ENCODE peak calls at places on chromosomes 4 and X, in six cellular contexts. One of them, this sample, is unnamed.

GRCh38 chr4:81617569-81617968 is 145.9 kb upstream of the RASGEF1B start:
- DNase-seq in H9: no peak
- DNase-seq in IMR-90: no peak
- DNase-seq in mesendoderm: no peak
- DNase-seq in H1: no peak
- DNase-seq in neuronal stem cell: no peak
- DNase-seq in this sample: no peak

GRCh38 chr4:89957527-89957926 is 62.9 kb downstream of the MMRN1 start:
- DNase-seq in neuronal stem cell: no peak
- DNase-seq in mesendoderm: peak
- DNase-seq in IMR-90: no peak
- DNase-seq in H1: no peak
- DNase-seq in H9: no peak
- DNase-seq in this sample: no peak

GRCh38 chr4:47486306-47486705 is 1.2 kb downstream of the ATP10D start:
- DNase-seq in IMR-90: no peak
- DNase-seq in H9: no peak
- DNase-seq in neuronal stem cell: no peak
- DNase-seq in H1: no peak
- DNase-seq in mesendoderm: no peak
- DNase-seq in this sample: peak

GRCh38 chr4:62517721-62518120 is 1317.6 kb downstream of the ADGRL3 start:
- DNase-seq in H1: no peak
- DNase-seq in H9: no peak
- DNase-seq in neuronal stem cell: no peak
- DNase-seq in IMR-90: no peak
- DNase-seq in mesendoderm: peak
- DNase-seq in this sample: no peak

GRCh38 chr4:90403781-90404180 is 276.6 kb downstream of the CCSER1 start:
- DNase-seq in mesendoderm: no peak
- DNase-seq in neuronal stem cell: no peak
- DNase-seq in IMR-90: no peak
- DNase-seq in H9: no peak
- DNase-seq in H1: no peak
- DNase-seq in this sample: no peak

GRCh38 chr4:145945431-145946155 is 7.0 kb upstream of the ZNF827 start:
- DNase-seq in IMR-90: peak
- DNase-seq in H9: no peak
- DNase-seq in mesendoderm: no peak
- DNase-seq in neuronal stem cell: no peak
- DNase-seq in H1: no peak
- DNase-seq in this sample: no peak

GRCh38 chrX:46488712-46489111 is 56.5 kb downstream of the ZNF674 start:
- DNase-seq in IMR-90: no peak
- DNase-seq in neuronal stem cell: no peak
- DNase-seq in mesendoderm: no peak
- DNase-seq in H1: no peak
- DNase-seq in H9: peak
- DNase-seq in this sample: no peak

GRCh38 chr4:140049924-140050681 is 103.9 kb downstream of the MAML3 start:
- DNase-seq in mesendoderm: peak
- DNase-seq in H9: peak
- DNase-seq in neuronal stem cell: no peak
- DNase-seq in IMR-90: peak
- DNase-seq in H1: no peak
- DNase-seq in this sample: no peak

GRCh38 chrX:14029425-14030247 is at the start of gene GEMIN8:
- DNase-seq in neuronal stem cell: peak
- DNase-seq in IMR-90: peak
- DNase-seq in H9: peak
- DNase-seq in mesendoderm: peak
- DNase-seq in H1: peak
- DNase-seq in this sample: peak

GRCh38 chrX:21735038-21735752 is 22.7 kb downstream of the SMPX start:
- DNase-seq in IMR-90: peak
- DNase-seq in H1: no peak
- DNase-seq in H9: no peak
- DNase-seq in neuronal stem cell: no peak
- DNase-seq in mesendoderm: no peak
- DNase-seq in this sample: no peak

GRCh38 chr4:182736207-182736606 is 181.0 kb downstream of the DCTD start:
- DNase-seq in H9: no peak
- DNase-seq in neuronal stem cell: no peak
- DNase-seq in H1: no peak
- DNase-seq in IMR-90: no peak
- DNase-seq in mesendoderm: no peak
- DNase-seq in this sample: no peak

GRCh38 chr4:151202851-151203455 is 74.0 kb upstream of the PRSS48 start:
- DNase-seq in mesendoderm: peak
- DNase-seq in neuronal stem cell: no peak
- DNase-seq in IMR-90: peak
- DNase-seq in H1: no peak
- DNase-seq in H9: no peak
- DNase-seq in this sample: no peak

GRCh38 chrX:129646721-129647587 is 7.8 kb downstream of the APLN start:
- DNase-seq in H1: no peak
- DNase-seq in mesendoderm: no peak
- DNase-seq in neuronal stem cell: no peak
- DNase-seq in IMR-90: no peak
- DNase-seq in H9: peak
- DNase-seq in this sample: no peak

GRCh38 chr4:176435891-176436499 is 116.2 kb downstream of the SPCS3 start:
- DNase-seq in neuronal stem cell: no peak
- DNase-seq in IMR-90: peak
- DNase-seq in H9: no peak
- DNase-seq in mesendoderm: no peak
- DNase-seq in H1: no peak
- DNase-seq in this sample: peak

GRCh38 chr4:176439611-176440010 is 119.8 kb downstream of the SPCS3 start:
- DNase-seq in H1: no peak
- DNase-seq in IMR-90: no peak
- DNase-seq in H9: no peak
- DNase-seq in neuronal stem cell: no peak
- DNase-seq in mesendoderm: peak
- DNase-seq in this sample: no peak

GRCh38 chr4:176438401-176438800 is 118.6 kb downstream of the SPCS3 start:
- DNase-seq in H9: no peak
- DNase-seq in IMR-90: no peak
- DNase-seq in neuronal stem cell: no peak
- DNase-seq in H1: no peak
- DNase-seq in mesendoderm: no peak
- DNase-seq in this sample: no peak

GRCh38 chr4:176436500-176436973 is 116.8 kb downstream of the SPCS3 start:
- DNase-seq in mesendoderm: peak
- DNase-seq in neuronal stem cell: no peak
- DNase-seq in H1: no peak
- DNase-seq in H9: no peak
- DNase-seq in IMR-90: peak
- DNase-seq in this sample: peak

GRCh38 chr4:176437756-176438155 is 118.0 kb downstream of the SPCS3 start:
- DNase-seq in mesendoderm: no peak
- DNase-seq in neuronal stem cell: no peak
- DNase-seq in H9: no peak
- DNase-seq in IMR-90: peak
- DNase-seq in H1: no peak
- DNase-seq in this sample: no peak
- H2BK15ac ChIP-seq in mesendoderm: no peak
- H2BK15ac ChIP-seq in neuronal stem cell: no peak
- H2BK15ac ChIP-seq in H9: no peak
- H2BK15ac ChIP-seq in IMR-90: peak
- H2BK15ac ChIP-seq in H1: no peak
- H2BK15ac ChIP-seq in this sample: no peak

GRCh38 chr4:86972997-86973396 is 38.2 kb downstream of the AFF1 start:
- DNase-seq in mesendoderm: peak
- DNase-seq in H9: peak
- DNase-seq in IMR-90: no peak
- DNase-seq in H1: no peak
- DNase-seq in neuronal stem cell: no peak
- DNase-seq in this sample: peak
- H2BK15ac ChIP-seq in mesendoderm: no peak
- H2BK15ac ChIP-seq in H9: no peak
- H2BK15ac ChIP-seq in IMR-90: no peak
- H2BK15ac ChIP-seq in H1: no peak
- H2BK15ac ChIP-seq in neuronal stem cell: no peak
- H2BK15ac ChIP-seq in this sample: no peak

DNA sequence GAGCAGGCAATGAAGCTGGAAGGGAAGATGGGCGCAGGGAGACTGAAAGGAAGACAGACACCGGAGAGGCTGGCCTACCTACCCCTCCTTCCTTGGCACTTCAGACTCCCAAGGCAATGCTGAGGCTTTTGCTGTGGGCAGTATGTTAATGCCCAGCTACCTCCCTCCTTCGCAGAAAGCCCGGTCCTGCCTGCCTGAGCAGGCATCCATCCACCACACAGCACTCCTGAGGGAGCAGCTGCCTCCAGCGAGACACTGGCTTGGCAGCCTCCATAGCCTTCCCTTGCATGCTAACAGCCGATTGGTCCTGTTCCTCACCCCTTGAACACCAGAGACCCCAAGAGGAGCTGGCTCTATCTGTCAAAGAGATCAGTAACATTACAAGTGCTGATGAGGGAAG is 14.4 kb downstream of the GABRQ start:
- DNase-seq in H1: no peak
- DNase-seq in neuronal stem cell: no peak
- DNase-seq in mesendoderm: no peak
- DNase-seq in IMR-90: no peak
- DNase-seq in H9: no peak
- DNase-seq in this sample: no peak
- H2BK15ac ChIP-seq in H1: no peak
- H2BK15ac ChIP-seq in neuronal stem cell: no peak
- H2BK15ac ChIP-seq in mesendoderm: no peak
- H2BK15ac ChIP-seq in IMR-90: no peak
- H2BK15ac ChIP-seq in H9: no peak
- H2BK15ac ChIP-seq in this sample: no peak

DNA sequence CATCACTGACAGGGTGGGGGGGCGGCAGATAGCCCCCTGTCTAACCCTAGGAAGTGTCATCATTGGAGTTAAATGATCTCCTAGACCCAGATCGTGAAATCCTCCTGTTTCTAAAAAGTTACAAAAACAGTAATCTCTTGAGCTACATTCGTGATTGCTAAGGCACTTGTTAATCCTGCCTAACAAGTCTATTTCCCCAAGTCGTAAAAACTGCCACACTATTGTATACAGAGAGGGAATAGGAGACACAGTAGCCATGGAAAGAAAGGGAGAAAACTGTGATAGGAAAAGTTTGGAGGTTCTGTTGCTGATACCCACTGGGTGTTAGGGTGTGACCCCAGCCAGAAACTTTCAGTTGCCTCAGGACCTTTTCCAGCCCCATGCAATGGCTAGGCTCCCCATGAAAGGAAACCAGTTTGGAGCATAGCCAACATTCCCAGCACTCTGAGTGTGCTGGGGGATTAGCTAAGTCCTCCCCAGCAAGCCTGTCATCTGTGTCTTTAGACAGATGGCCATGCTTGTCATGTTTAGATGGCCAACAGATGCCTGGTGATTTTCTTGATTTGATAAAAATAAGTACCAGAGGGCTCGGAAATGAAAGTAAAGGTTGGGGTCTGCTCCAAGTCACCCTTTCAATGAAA is 63.2 kb upstream of the ANXA10 start:
- DNase-seq in mesendoderm: no peak
- DNase-seq in IMR-90: peak
- DNase-seq in H9: no peak
- DNase-seq in H1: no peak
- DNase-seq in neuronal stem cell: no peak
- DNase-seq in this sample: no peak
- H2BK15ac ChIP-seq in mesendoderm: no peak
- H2BK15ac ChIP-seq in IMR-90: no peak
- H2BK15ac ChIP-seq in H9: no peak
- H2BK15ac ChIP-seq in H1: no peak
- H2BK15ac ChIP-seq in neuronal stem cell: no peak
- H2BK15ac ChIP-seq in this sample: no peak

GRCh38 chrX:101108293-101108692 is 10.3 kb downstream of the CENPI start:
- DNase-seq in H9: no peak
- DNase-seq in neuronal stem cell: no peak
- DNase-seq in H1: no peak
- DNase-seq in IMR-90: peak
- DNase-seq in mesendoderm: no peak
- DNase-seq in this sample: peak
- H2BK15ac ChIP-seq in H9: no peak
- H2BK15ac ChIP-seq in neuronal stem cell: no peak
- H2BK15ac ChIP-seq in H1: no peak
- H2BK15ac ChIP-seq in IMR-90: peak
- H2BK15ac ChIP-seq in mesendoderm: no peak
- H2BK15ac ChIP-seq in this sample: no peak

DNA sequence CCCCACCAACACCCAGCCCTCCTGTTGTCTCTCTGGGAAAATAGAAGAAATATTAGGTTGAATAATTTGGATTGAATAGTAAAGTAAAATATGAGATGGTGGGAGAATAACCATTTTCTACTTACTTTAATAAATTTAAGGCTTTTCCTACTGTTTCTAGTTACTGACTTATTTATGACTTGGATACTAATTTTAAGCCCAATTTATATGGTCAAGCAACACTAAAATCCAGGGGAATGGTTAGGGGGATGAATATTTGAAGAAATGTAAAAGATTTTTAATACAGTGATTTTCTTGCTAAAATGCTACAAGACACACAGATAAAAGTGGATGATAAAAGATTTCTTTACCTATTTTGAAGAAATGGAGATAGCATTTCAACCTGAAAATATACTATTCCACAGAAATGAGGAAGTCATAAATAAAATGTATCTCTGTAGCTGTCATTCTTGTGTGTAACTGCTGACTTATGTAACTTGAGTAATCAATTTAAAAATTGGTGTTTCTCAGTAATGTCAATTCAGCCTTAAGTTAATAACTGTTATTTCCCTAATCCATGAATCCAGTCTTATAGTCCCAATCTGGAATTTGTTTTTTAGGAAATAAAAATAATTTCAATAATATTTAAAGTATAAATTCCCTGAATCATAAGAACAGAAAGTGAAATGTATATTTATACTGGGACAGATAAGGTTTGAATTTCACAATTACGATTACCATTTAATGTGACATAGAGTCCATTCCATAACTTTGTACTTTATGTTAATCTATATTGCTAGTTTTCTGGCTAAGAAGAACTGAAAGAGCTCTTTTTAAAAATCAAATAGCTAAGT is 24.3 kb upstream of the IL2 start:
- DNase-seq in mesendoderm: no peak
- DNase-seq in H1: no peak
- DNase-seq in neuronal stem cell: no peak
- DNase-seq in IMR-90: no peak
- DNase-seq in H9: no peak
- DNase-seq in this sample: no peak
- H2BK15ac ChIP-seq in mesendoderm: no peak
- H2BK15ac ChIP-seq in H1: no peak
- H2BK15ac ChIP-seq in neuronal stem cell: no peak
- H2BK15ac ChIP-seq in IMR-90: no peak
- H2BK15ac ChIP-seq in H9: no peak
- H2BK15ac ChIP-seq in this sample: no peak

GRCh38 chr4:125331116-125331515 is 16.4 kb downstream of the FAT4 start:
- DNase-seq in H9: no peak
- DNase-seq in neuronal stem cell: no peak
- DNase-seq in H1: no peak
- DNase-seq in mesendoderm: no peak
- DNase-seq in IMR-90: peak
- DNase-seq in this sample: no peak

GRCh38 chr4:125338814-125339213 is 24.1 kb downstream of the FAT4 start:
- DNase-seq in H9: no peak
- DNase-seq in neuronal stem cell: no peak
- DNase-seq in H1: no peak
- DNase-seq in IMR-90: no peak
- DNase-seq in mesendoderm: no peak
- DNase-seq in this sample: no peak

GRCh38 chr4:125334936-125335335 is 20.2 kb downstream of the FAT4 start:
- DNase-seq in IMR-90: no peak
- DNase-seq in mesendoderm: no peak
- DNase-seq in neuronal stem cell: no peak
- DNase-seq in H9: no peak
- DNase-seq in H1: no peak
- DNase-seq in this sample: no peak
- H2BK15ac ChIP-seq in IMR-90: no peak
- H2BK15ac ChIP-seq in mesendoderm: no peak
- H2BK15ac ChIP-seq in neuronal stem cell: no peak
- H2BK15ac ChIP-seq in H9: no peak
- H2BK15ac ChIP-seq in H1: no peak
- H2BK15ac ChIP-seq in this sample: no peak